ENCODE peak calls at places on chromosomes 16 and 17, in eight cellular contexts. Q, V, C, G, F, X, S and E are unnamed samples.

GRCh38 chr16:47144559-47144877 is 773 bp upstream of the NETO2 start:
- DNase-seq in Q (no peak), V (no peak), C (no peak), G (no peak), F (no peak), X (no peak), S (no peak), E (no peak)

GRCh38 chr16:59341368-59341767 is 607.3 kb upstream of the GOT2 start:
- DNase-seq in Q (no peak), V (no peak), C (no peak), G (no peak), F (no peak), X (no peak), S (no peak), E (no peak)

GRCh38 chr17:50055055-50055425 is 870 bp upstream of the ITGA3 start:
- DNase-seq in Q (peak; percentile 57), V (no peak), C (peak; percentile 21), G (no peak), F (peak; percentile 93), X (no peak), S (no peak), E (no peak)

GRCh38 chr17:5793899-5794298 is 209.6 kb upstream of the NLRP1 start:
- DNase-seq in Q (peak; percentile 58), V (no peak), C (no peak), G (no peak), F (no peak), X (no peak), S (no peak), E (no peak)

GRCh38 chr17:59406808-59407381 is 75.4 kb downstream of the YPEL2 start:
- DNase-seq in Q (peak; percentile 17), V (no peak), C (peak; percentile 36), G (no peak), F (peak; percentile 44), X (no peak), S (no peak), E (peak; percentile 27)

GRCh38 chr17:40362696-40363479 is 1.6 kb downstream of the GJD3 start:
- DNase-seq in Q (peak; percentile 86), V (peak; percentile 83), C (peak; percentile 84), G (peak; percentile 68), F (peak; percentile 81), X (peak; percentile 70), S (no peak), E (no peak)

GRCh38 chr17:79485991-79486390 is 124.9 kb downstream of the RBFOX3 start:
- DNase-seq in Q (no peak), V (no peak), C (no peak), G (no peak), F (no peak), X (no peak), S (no peak), E (no peak)

GRCh38 chr16:4506450-4506849 is 30.3 kb downstream of the HMOX2 start:
- DNase-seq in Q (peak; percentile 55), V (no peak), C (peak; percentile 49), G (peak; percentile 27), F (peak; percentile 81), X (no peak), S (no peak), E (no peak)